ENCODE peak calls at places on chromosomes 6 and 20, in eight cellular contexts. F is HCT116, V is PC-9, X is mesenchymal stem cell, M is DND-41, S is K562, K is IMR-90, T is HepG2. A is an unnamed sample.

GRCh38 chr6:148842631-148843030 is 95.8 kb downstream of the UST start:
- DNase-seq in F (no peak), V (no peak), X (no peak), M (no peak), S (no peak), K (no peak), T (no peak), A (peak; percentile 40)

GRCh38 chr6:41228616-41229015 is 467 bp downstream of the TREML4 start:
- DNase-seq in F (no peak), V (no peak), X (peak; percentile 7), M (no peak), S (peak; percentile 22), K (no peak), T (no peak), A (peak; percentile 5)

GRCh38 chr20:3163099-3164042 is 3.7 kb upstream of the FASTKD5 start:
- DNase-seq in F (no peak), V (no peak), X (no peak), M (no peak), S (no peak), K (no peak), T (no peak), A (no peak)

GRCh38 chr20:50996901-50997830 is 25.7 kb downstream of the KCNG1 start:
- DNase-seq in F (no peak), V (no peak), X (peak; percentile 64), M (no peak), S (no peak), K (peak; percentile 75), T (no peak), A (peak; percentile 81)

GRCh38 chr20:42093542-42094440 is 475.6 kb upstream of the CHD6 start:
- DNase-seq in F (no peak), V (no peak), X (no peak), M (no peak), S (no peak), K (no peak), T (no peak), A (no peak)

GRCh38 chr6:24918641-24919403 is 16.9 kb downstream of the RIPOR2 start:
- DNase-seq in F (no peak), V (no peak), X (no peak), M (peak; percentile 67), S (no peak), K (no peak), T (no peak), A (no peak)

GRCh38 chr20:37680420-37680819 is 13.4 kb upstream of the CTNNBL1 start:
- DNase-seq in F (no peak), V (no peak), X (peak; percentile 67), M (no peak), S (no peak), K (no peak), T (no peak), A (peak; percentile 44)

GRCh38 chr6:130933712-130934200 is 106.5 kb downstream of the SMLR1 start:
- DNase-seq in F (no peak), V (no peak), X (peak; percentile 56), M (no peak), S (no peak), K (peak; percentile 51), T (peak; percentile 98), A (peak; percentile 67)

GRCh38 chr6:2798586-2799134 is 33.5 kb downstream of the WRNIP1 start:
- DNase-seq in F (no peak), V (no peak), X (no peak), M (no peak), S (peak; percentile 36), K (no peak), T (no peak), A (no peak)
- H3K9me3 ChIP-seq in F (no peaks in the 10 kb centered on the region), V (no peaks in the 10 kb centered on the region), X (no peaks in the 10 kb centered on the region), M (no peaks in the 10 kb centered on the region), S (peaks cover 4% of the 10 kb centered on the region), K (no peaks in the 10 kb centered on the region), T (no peaks in the 10 kb centered on the region), A (no peaks in the 10 kb centered on the region)

GRCh38 chr6:107843400-107843799 is 19.3 kb upstream of the SCML4 start:
- DNase-seq in F (no peak), V (no peak), X (no peak), M (no peak), S (no peak), K (no peak), T (no peak), A (no peak)
- H2AFZ ChIP-seq in F (no peak overlapping the region), V (no peak overlapping the region), X (no peak overlapping the region), M (no peak overlapping the region), S (no peak overlapping the region), K (no peak overlapping the region), T (no peak overlapping the region), A (no peak overlapping the region)

GRCh38 chr20:30485331-30486102 is 771.9 kb upstream of the DEFB115 start:
- DNase-seq in F (no peak), V (no peak), X (no peak), M (no peak), S (no peak), K (no peak), T (no peak), A (no peak)

GRCh38 chr20:30486103-30486478 is 771.4 kb upstream of the DEFB115 start:
- DNase-seq in F (no peak), V (no peak), X (no peak), M (no peak), S (no peak), K (no peak), T (no peak), A (no peak)

GRCh38 chr20:30484009-30484748 is 773.3 kb upstream of the DEFB115 start:
- DNase-seq in F (no peak), V (no peak), X (no peak), M (no peak), S (no peak), K (no peak), T (no peak), A (no peak)

GRCh38 chr20:30487947-30488926 is 769.2 kb upstream of the DEFB115 start:
- DNase-seq in F (no peak), V (no peak), X (no peak), M (no peak), S (no peak), K (no peak), T (no peak), A (no peak)

GRCh38 chr20:30484749-30485070 is 772.8 kb upstream of the DEFB115 start:
- DNase-seq in F (no peak), V (no peak), X (no peak), M (no peak), S (no peak), K (no peak), T (no peak), A (no peak)
- H3K9me3 ChIP-seq in F (no peaks in the 10 kb centered on the region), V (no peaks in the 10 kb centered on the region), X (peaks cover 6% of the 10 kb centered on the region), M (peaks cover 43% of the 10 kb centered on the region), S (no peaks in the 10 kb centered on the region), K (peaks cover 22% of the 10 kb centered on the region), T (peaks cover 88% of the 10 kb centered on the region), A (no peaks in the 10 kb centered on the region)

GRCh38 chr6:92408350-92408749 is 1011.0 kb downstream of the EPHA7 start:
- DNase-seq in F (no peak), V (no peak), X (no peak), M (no peak), S (no peak), K (no peak), T (no peak), A (no peak)
- H2AFZ ChIP-seq in F (no peak overlapping the region), V (no peak overlapping the region), X (no peak overlapping the region), M (no peak overlapping the region), S (no peak overlapping the region), K (no peak overlapping the region), T (no peak overlapping the region), A (no peak overlapping the region)

DNA sequence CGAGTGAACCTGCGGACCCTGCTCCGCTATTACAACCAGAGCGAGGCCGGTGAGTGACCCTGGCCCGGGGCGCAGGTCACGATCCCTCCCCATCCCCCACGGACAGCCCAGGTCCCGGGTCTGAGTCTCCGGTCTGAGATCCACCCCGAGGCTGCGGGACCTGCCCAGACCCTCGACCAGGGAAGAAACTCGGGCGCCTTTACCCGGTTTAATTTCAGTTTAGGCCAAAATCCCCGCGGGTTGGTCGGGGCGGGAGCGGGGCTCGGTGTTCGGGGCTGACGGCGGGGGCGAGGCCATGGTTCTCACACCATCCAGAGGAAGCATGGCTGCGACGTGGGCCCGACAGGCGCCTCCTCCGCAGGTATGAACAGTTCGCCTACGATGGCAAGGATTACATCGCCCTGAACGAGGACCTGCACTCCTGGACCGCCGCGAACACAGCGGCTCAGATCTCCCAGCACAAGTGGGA is 46.9 kb upstream of the TRIM26 start:
- DNase-seq in F (no peak), V (no peak), X (no peak), M (no peak), S (no peak), K (no peak), T (no peak), A (peak; percentile 44)
- H3K9me3 ChIP-seq in F (no peaks in the 10 kb centered on the region), V (no peaks in the 10 kb centered on the region), X (no peaks in the 10 kb centered on the region), M (no peaks in the 10 kb centered on the region), S (no peaks in the 10 kb centered on the region), K (no peaks in the 10 kb centered on the region), T (no peaks in the 10 kb centered on the region), A (no peaks in the 10 kb centered on the region)

A was measured in GM23248.